ENCODE peak calls at places on chromosomes 4 and X, in six cellular contexts. One of them, this sample, is unnamed.
A peak's percentile ranks its signal among the peaks of the same experiment; 100 is the strongest.

GRCh38 chrX:140817943-140818342 is 108.4 kb downstream of the LINC00632 start:
- DNase-seq in IMR-90: peak; percentile 41
- DNase-seq in H9: no peak
- DNase-seq in neuronal stem cell: no peak
- DNase-seq in mesenchymal stem cell: peak; percentile 18
- DNase-seq in H1: no peak
- DNase-seq in this sample: no peak

GRCh38 chrX:9662148-9662547 is 103.5 kb downstream of the GPR143 start:
- DNase-seq in IMR-90: peak; percentile 77
- DNase-seq in H9: no peak
- DNase-seq in neuronal stem cell: no peak
- DNase-seq in mesenchymal stem cell: peak; percentile 90
- DNase-seq in H1: no peak
- DNase-seq in this sample: no peak

GRCh38 chr4:147799986-147800555 is 68.2 kb downstream of the ARHGAP10 start:
- DNase-seq in IMR-90: no peak
- DNase-seq in H9: no peak
- DNase-seq in neuronal stem cell: no peak
- DNase-seq in mesenchymal stem cell: peak; percentile 66
- DNase-seq in H1: no peak
- DNase-seq in this sample: no peak

GRCh38 chrX:135345328-135345645 is 36.0 kb downstream of the ETDC start:
- DNase-seq in IMR-90: peak; percentile 49
- DNase-seq in H9: no peak
- DNase-seq in neuronal stem cell: no peak
- DNase-seq in mesenchymal stem cell: peak; percentile 34
- DNase-seq in H1: no peak
- DNase-seq in this sample: no peak

GRCh38 chr4:171639540-171639939 is 173.7 kb upstream of the GALNTL6 start:
- DNase-seq in IMR-90: no peak
- DNase-seq in H9: no peak
- DNase-seq in neuronal stem cell: no peak
- DNase-seq in mesenchymal stem cell: no peak
- DNase-seq in H1: no peak
- DNase-seq in this sample: no peak

GRCh38 chr4:33802578-33802977 is 2441.7 kb downstream of the ARAP2 start:
- DNase-seq in IMR-90: no peak
- DNase-seq in H9: no peak
- DNase-seq in neuronal stem cell: no peak
- DNase-seq in mesenchymal stem cell: no peak
- DNase-seq in H1: no peak
- DNase-seq in this sample: no peak

GRCh38 chrX:4547218-4547836 is 833.9 kb upstream of the PRKX start:
- DNase-seq in IMR-90: peak; percentile 40
- DNase-seq in H9: peak; percentile 61
- DNase-seq in neuronal stem cell: peak; percentile 46
- DNase-seq in mesenchymal stem cell: peak; percentile 32
- DNase-seq in H1: no peak
- DNase-seq in this sample: peak; percentile 76

GRCh38 chrX:150967786-150968185 is 15.3 kb upstream of the HMGB3 start:
- DNase-seq in IMR-90: no peak
- DNase-seq in H9: no peak
- DNase-seq in neuronal stem cell: no peak
- DNase-seq in mesenchymal stem cell: no peak
- DNase-seq in H1: no peak
- DNase-seq in this sample: peak; percentile 78

GRCh38 chr4:40309250-40309774 is 25.8 kb upstream of the CHRNA9 start:
- DNase-seq in IMR-90: peak; percentile 77
- DNase-seq in H9: peak; percentile 94
- DNase-seq in neuronal stem cell: peak; percentile 83
- DNase-seq in mesenchymal stem cell: peak; percentile 83
- DNase-seq in H1: peak; percentile 92
- DNase-seq in this sample: peak; percentile 91

GRCh38 chr4:184801781-184802180 is 24.0 kb downstream of the ACSL1 start:
- DNase-seq in IMR-90: peak; percentile 42
- DNase-seq in H9: no peak
- DNase-seq in neuronal stem cell: no peak
- DNase-seq in mesenchymal stem cell: no peak
- DNase-seq in H1: no peak
- DNase-seq in this sample: no peak

GRCh38 chr4:56655627-56656345 is 25.3 kb downstream of the HOPX start:
- DNase-seq in IMR-90: no peak
- DNase-seq in H9: no peak
- DNase-seq in neuronal stem cell: no peak
- DNase-seq in mesenchymal stem cell: no peak
- DNase-seq in H1: no peak
- DNase-seq in this sample: no peak

GRCh38 chrX:8738588-8739189 is 6.8 kb upstream of the ANOS1 start:
- DNase-seq in IMR-90: peak; percentile 29
- DNase-seq in H9: no peak
- DNase-seq in neuronal stem cell: no peak
- DNase-seq in mesenchymal stem cell: peak; percentile 29
- DNase-seq in H1: no peak
- DNase-seq in this sample: peak; percentile 35

GRCh38 chr4:52005610-52006273 is 14.4 kb downstream of the LRRC66 start:
- DNase-seq in IMR-90: no peak
- DNase-seq in H9: no peak
- DNase-seq in neuronal stem cell: no peak
- DNase-seq in mesenchymal stem cell: no peak
- DNase-seq in H1: no peak
- DNase-seq in this sample: no peak

GRCh38 chr4:142815834-142816233 is 30.3 kb downstream of the INPP4B start:
- DNase-seq in IMR-90: peak; percentile 70
- DNase-seq in H9: no peak
- DNase-seq in neuronal stem cell: no peak
- DNase-seq in mesenchymal stem cell: peak; percentile 58
- DNase-seq in H1: no peak
- DNase-seq in this sample: no peak

GRCh38 chr4:12924728-12925320 is 559.3 kb downstream of the RAB28 start:
- DNase-seq in IMR-90: no peak
- DNase-seq in H9: no peak
- DNase-seq in neuronal stem cell: no peak
- DNase-seq in mesenchymal stem cell: no peak
- DNase-seq in H1: no peak
- DNase-seq in this sample: no peak

GRCh38 chr4:113905301-113905700 is 74.1 kb downstream of the ARSJ start:
- DNase-seq in IMR-90: no peak
- DNase-seq in H9: no peak
- DNase-seq in neuronal stem cell: no peak
- DNase-seq in mesenchymal stem cell: no peak
- DNase-seq in H1: no peak
- DNase-seq in this sample: no peak

GRCh38 chr4:152957437-152958185 is 21.5 kb downstream of the FHDC1 start:
- DNase-seq in IMR-90: no peak
- DNase-seq in H9: no peak
- DNase-seq in neuronal stem cell: no peak
- DNase-seq in mesenchymal stem cell: peak; percentile 44
- DNase-seq in H1: no peak
- DNase-seq in this sample: no peak

GRCh38 chrX:133232331-133232730 is 14.2 kb upstream of the TFDP3 start:
- DNase-seq in IMR-90: no peak
- DNase-seq in H9: no peak
- DNase-seq in neuronal stem cell: no peak
- DNase-seq in mesenchymal stem cell: no peak
- DNase-seq in H1: no peak
- DNase-seq in this sample: no peak

GRCh38 chr4:5812506-5813229 is 80.2 kb downstream of the CRMP1 start:
- DNase-seq in IMR-90: peak; percentile 80
- DNase-seq in H9: no peak
- DNase-seq in neuronal stem cell: peak; percentile 63
- DNase-seq in mesenchymal stem cell: peak; percentile 75
- DNase-seq in H1: no peak
- DNase-seq in this sample: peak; percentile 86

GRCh38 chr4:21205821-21206531 is 505.7 kb downstream of the PACRGL start:
- DNase-seq in IMR-90: no peak
- DNase-seq in H9: no peak
- DNase-seq in neuronal stem cell: no peak
- DNase-seq in mesenchymal stem cell: no peak
- DNase-seq in H1: no peak
- DNase-seq in this sample: no peak

GRCh38 chr4:140071806-140072205 is 82.2 kb downstream of the MAML3 start:
- DNase-seq in IMR-90: peak; percentile 91
- DNase-seq in H9: no peak
- DNase-seq in neuronal stem cell: no peak
- DNase-seq in mesenchymal stem cell: no peak
- DNase-seq in H1: no peak
- DNase-seq in this sample: peak; percentile 29

GRCh38 chr4:86302242-86302641 is 57.6 kb downstream of the MAPK10 start:
- DNase-seq in IMR-90: peak; percentile 1
- DNase-seq in H9: peak; percentile 31
- DNase-seq in neuronal stem cell: no peak
- DNase-seq in mesenchymal stem cell: peak; percentile 55
- DNase-seq in H1: no peak
- DNase-seq in this sample: peak; percentile 71

GRCh38 chrX:125505207-125505606 is 185.5 kb downstream of the TEX13C start:
- DNase-seq in IMR-90: no peak
- DNase-seq in H9: no peak
- DNase-seq in neuronal stem cell: no peak
- DNase-seq in mesenchymal stem cell: no peak
- DNase-seq in H1: no peak
- DNase-seq in this sample: no peak

GRCh38 chrX:28589048-28589447 is 1.8 kb downstream of the IL1RAPL1 start:
- DNase-seq in IMR-90: no peak
- DNase-seq in H9: no peak
- DNase-seq in neuronal stem cell: no peak
- DNase-seq in mesenchymal stem cell: no peak
- DNase-seq in H1: no peak
- DNase-seq in this sample: no peak

DNA sequence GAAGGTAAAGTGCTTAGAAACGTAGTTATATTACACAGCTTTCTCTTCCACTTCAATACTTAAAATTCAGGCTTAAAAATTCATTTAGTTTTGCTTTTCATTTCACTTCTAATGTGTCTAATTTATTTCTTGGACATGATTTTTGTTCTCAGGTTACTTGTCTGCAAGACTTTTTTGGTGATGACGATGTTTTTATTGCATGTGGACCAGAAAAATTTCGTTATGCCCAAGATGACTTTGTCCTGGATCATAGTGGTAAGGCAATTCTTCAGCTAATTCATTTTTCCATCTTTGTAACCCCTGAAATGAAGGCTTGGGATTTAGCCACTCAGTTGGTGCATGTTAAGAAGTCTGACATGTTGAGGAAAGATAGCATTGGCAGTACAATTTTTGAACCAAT is 114.7 kb downstream of the DCLK2 start:
- DNase-seq in IMR-90: no peak
- DNase-seq in H9: no peak
- DNase-seq in neuronal stem cell: no peak
- DNase-seq in mesenchymal stem cell: no peak
- DNase-seq in H1: no peak
- DNase-seq in this sample: no peak
- H4K91ac ChIP-seq in IMR-90: no peak overlapping the region
- H4K91ac ChIP-seq in H9: no peak overlapping the region
- H4K91ac ChIP-seq in neuronal stem cell: no peak overlapping the region
- H4K91ac ChIP-seq in mesenchymal stem cell: no peak overlapping the region
- H4K91ac ChIP-seq in H1: no peak overlapping the region
- H4K91ac ChIP-seq in this sample: no peak overlapping the region

GRCh38 chr4:162409048-162409447 is 245.2 kb upstream of the FSTL5 start:
- DNase-seq in IMR-90: no peak
- DNase-seq in H9: no peak
- DNase-seq in neuronal stem cell: no peak
- DNase-seq in mesenchymal stem cell: no peak
- DNase-seq in H1: no peak
- DNase-seq in this sample: no peak
- H4K91ac ChIP-seq in IMR-90: no peak overlapping the region
- H4K91ac ChIP-seq in H9: no peak overlapping the region
- H4K91ac ChIP-seq in neuronal stem cell: no peak overlapping the region
- H4K91ac ChIP-seq in mesenchymal stem cell: peak overlapping the region; percentile 27
- H4K91ac ChIP-seq in H1: no peak overlapping the region
- H4K91ac ChIP-seq in this sample: no peak overlapping the region

GRCh38 chrX:19673334-19674040 is 158.2 kb upstream of the MAP3K15 start:
- DNase-seq in IMR-90: peak; percentile 95
- DNase-seq in H9: no peak
- DNase-seq in neuronal stem cell: no peak
- DNase-seq in mesenchymal stem cell: peak; percentile 91
- DNase-seq in H1: no peak
- DNase-seq in this sample: peak; percentile 20

GRCh38 chrX:19670321-19670750 is 155.0 kb upstream of the MAP3K15 start:
- DNase-seq in IMR-90: peak; percentile 38
- DNase-seq in H9: no peak
- DNase-seq in neuronal stem cell: no peak
- DNase-seq in mesenchymal stem cell: peak; percentile 76
- DNase-seq in H1: no peak
- DNase-seq in this sample: peak; percentile 79

GRCh38 chrX:19670854-19671620 is 155.7 kb upstream of the MAP3K15 start:
- DNase-seq in IMR-90: peak; percentile 79
- DNase-seq in H9: peak; percentile 27
- DNase-seq in neuronal stem cell: peak; percentile 11
- DNase-seq in mesenchymal stem cell: peak; percentile 87
- DNase-seq in H1: no peak
- DNase-seq in this sample: peak; percentile 13

GRCh38 chrX:19674041-19674769 is 158.9 kb upstream of the MAP3K15 start:
- DNase-seq in IMR-90: no peak
- DNase-seq in H9: no peak
- DNase-seq in neuronal stem cell: no peak
- DNase-seq in mesenchymal stem cell: no peak
- DNase-seq in H1: no peak
- DNase-seq in this sample: no peak

GRCh38 chrX:19672211-19672814 is 157.0 kb upstream of the MAP3K15 start:
- DNase-seq in IMR-90: no peak
- DNase-seq in H9: no peak
- DNase-seq in neuronal stem cell: no peak
- DNase-seq in mesenchymal stem cell: no peak
- DNase-seq in H1: no peak
- DNase-seq in this sample: peak; percentile 32
- H4K91ac ChIP-seq in IMR-90: no peak overlapping the region
- H4K91ac ChIP-seq in H9: no peak overlapping the region
- H4K91ac ChIP-seq in neuronal stem cell: no peak overlapping the region
- H4K91ac ChIP-seq in mesenchymal stem cell: no peak overlapping the region
- H4K91ac ChIP-seq in H1: no peak overlapping the region
- H4K91ac ChIP-seq in this sample: no peak overlapping the region

DNA sequence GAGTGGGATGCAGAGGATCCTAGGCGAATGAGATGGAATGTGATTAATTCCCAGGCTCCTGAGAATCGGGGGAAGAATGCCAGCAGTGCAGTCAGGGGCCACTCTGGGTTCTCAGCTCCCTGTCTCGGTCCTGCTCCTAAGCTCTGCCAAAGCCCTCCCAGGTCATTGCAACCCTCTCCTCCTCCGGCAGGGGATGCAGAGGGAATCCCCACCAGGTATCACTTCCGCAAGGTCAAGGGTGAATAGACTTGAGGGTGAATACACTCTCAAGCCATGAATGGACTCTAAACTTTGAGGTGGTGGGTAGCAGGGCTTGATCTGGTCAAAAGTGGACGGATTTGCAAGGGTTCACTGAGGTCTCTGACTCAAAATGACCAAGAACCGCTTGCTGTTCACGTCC is 139.3 kb upstream of the MXRA5 start:
- DNase-seq in IMR-90: no peak
- DNase-seq in H9: peak; percentile 46
- DNase-seq in neuronal stem cell: no peak
- DNase-seq in mesenchymal stem cell: no peak
- DNase-seq in H1: no peak
- DNase-seq in this sample: no peak
- H4K91ac ChIP-seq in IMR-90: no peak overlapping the region
- H4K91ac ChIP-seq in H9: no peak overlapping the region
- H4K91ac ChIP-seq in neuronal stem cell: no peak overlapping the region
- H4K91ac ChIP-seq in mesenchymal stem cell: no peak overlapping the region
- H4K91ac ChIP-seq in H1: no peak overlapping the region
- H4K91ac ChIP-seq in this sample: no peak overlapping the region